ENCODE peak calls at places on chromosomes 7 and 10, in seven cellular contexts. Y, M, O, B, S, G and W are unnamed samples.

GRCh38 chr10:106711313-106711906 is 453.1 kb downstream of the SORCS1 start:
- DNase-seq in O (peak), S (peak), B (no peak), Y (peak), G (peak), M (peak), W (no peak)

GRCh38 chr7:96361116-96361857 is 39.4 kb upstream of the SLC25A13 start:
- DNase-seq in M (no peak), Y (no peak), B (no peak), S (no peak), O (peak), G (no peak), W (no peak)

GRCh38 chr7:139591550-139592195 is 68.2 kb downstream of the CLEC2L start:
- DNase-seq in O (no peak), Y (no peak), M (no peak), G (no peak), B (no peak), S (no peak), W (no peak)

GRCh38 chr7:125255793-125256192 is 326.2 kb upstream of the POT1 start:
- DNase-seq in O (no peak), S (no peak), M (no peak), Y (no peak), B (no peak), G (no peak), W (no peak)

GRCh38 chr10:91238191-91238590 is 17.7 kb downstream of the PCGF5 start:
- DNase-seq in G (no peak), B (no peak), S (no peak), Y (no peak), M (peak), O (no peak), W (no peak)

GRCh38 chr7:105279688-105280007 is 109.1 kb downstream of the SRPK2 start:
- DNase-seq in Y (no peak), G (no peak), M (no peak), S (no peak), O (no peak), B (no peak), W (no peak)

GRCh38 chr7:25624837-25625236 is 396.6 kb upstream of the NPVF start:
- DNase-seq in Y (no peak), O (no peak), G (peak), B (no peak), S (no peak), M (no peak), W (no peak)

GRCh38 chr7:131234719-131235488 is 92.8 kb upstream of the MKLN1 start:
- DNase-seq in Y (no peak), O (peak), B (no peak), M (no peak), G (peak), S (no peak), W (no peak)

GRCh38 chr10:52525761-52526160 is 211.7 kb downstream of the DKK1 start:
- DNase-seq in Y (no peak), M (no peak), B (no peak), S (peak), O (peak), G (peak), W (no peak)

GRCh38 chr10:66252986-66253385 is 672.9 kb upstream of the LRRTM3 start:
- DNase-seq in S (no peak), Y (no peak), B (no peak), O (no peak), G (no peak), M (no peak), W (no peak)

GRCh38 chr10:10471758-10472157 is 545.9 kb upstream of the CELF2 start:
- DNase-seq in G (no peak), S (no peak), B (no peak), O (no peak), Y (no peak), M (no peak), W (no peak)

GRCh38 chr7:2921748-2922147 is 77.6 kb upstream of the GNA12 start:
- DNase-seq in B (no peak), Y (no peak), S (no peak), G (no peak), O (no peak), M (peak), W (no peak)

GRCh38 chr10:47378606-47379444 is 5.3 kb downstream of the ZNF488 start:
- DNase-seq in B (peak), M (no peak), S (no peak), O (no peak), Y (no peak), G (no peak), W (no peak)

GRCh38 chr10:26436848-26437247 is 1.3 kb upstream of the APBB1IP start:
- DNase-seq in S (no peak), M (no peak), O (no peak), G (no peak), B (no peak), Y (no peak), W (no peak)

GRCh38 chr7:2006231-2006771 is 226.4 kb downstream of the MAD1L1 start:
- DNase-seq in O (no peak), G (no peak), Y (no peak), S (no peak), M (no peak), B (peak), W (no peak)

GRCh38 chr10:103276941-103277712 is at the start of gene INA:
- DNase-seq in M (peak), O (peak), Y (no peak), B (peak), G (peak), S (peak), W (no peak)

GRCh38 chr7:55111007-55111406 is 92.2 kb downstream of the EGFR start:
- DNase-seq in S (peak), O (peak), G (peak), M (no peak), Y (no peak), B (no peak), W (no peak)

GRCh38 chr7:133742709-133743538 is 384.2 kb upstream of the LRGUK start:
- DNase-seq in O (peak), B (no peak), Y (no peak), G (peak), S (peak), M (peak), W (no peak)